ENCODE peak calls at places on chromosomes 4 and X, in five cellular contexts. M is psoas muscle, F is GM12865, E is adipocyte, X is neuronal stem cell. K is an unnamed sample.

GRCh38 chr4:109334129-109334528 is 31.7 kb upstream of the COL25A1 start:
- DNase-seq in M (no peak), X (no peak), E (no peak), F (no peak), K (no peak)

GRCh38 chrX:120309873-120310730 is 1.2 kb downstream of the TMEM255A start:
- DNase-seq in M (no peak), E (peak), X (peak), F (no peak), K (no peak)

GRCh38 chr4:152999376-153000067 is 63.4 kb downstream of the FHDC1 start:
- DNase-seq in E (no peak), X (no peak), M (no peak), F (no peak), K (peak)

GRCh38 chrX:47218920-47219815 is 687 bp downstream of the CDK16 start:
- DNase-seq in F (peak), M (peak), E (peak), X (no peak), K (peak)

GRCh38 chrX:100648601-100649417 is 4.8 kb downstream of the SRPX2 start:
- DNase-seq in E (peak), X (no peak), F (no peak), M (peak), K (no peak)

GRCh38 chrX:121931567-121931966 is 884.2 kb downstream of the GLUD2 start:
- DNase-seq in X (no peak), E (no peak), F (peak), M (no peak), K (no peak)

GRCh38 chr4:159547645-159548308 is 444.9 kb downstream of the RAPGEF2 start:
- DNase-seq in F (no peak), E (no peak), X (no peak), M (no peak), K (peak)

GRCh38 chrX:153397256-153397960 is 3.7 kb downstream of the PNMA6E start:
- DNase-seq in F (no peak), M (no peak), E (no peak), X (no peak), K (no peak)

GRCh38 chr4:153763404-153763803 is 3.6 kb upstream of the RNF175 start:
- DNase-seq in E (peak), M (no peak), X (no peak), F (no peak), K (no peak)

GRCh38 chrX:39613997-39614679 is 483.6 kb downstream of the BCOR start:
- DNase-seq in M (no peak), E (no peak), X (no peak), F (peak), K (no peak)

GRCh38 chr4:128286474-128287158 is 997 bp downstream of the PGRMC2 start:
- DNase-seq in E (peak), X (peak), F (peak), M (no peak), K (no peak)

GRCh38 chr4:14880805-14881204 is 121.5 kb upstream of the CPEB2 start:
- DNase-seq in X (no peak), M (no peak), F (no peak), E (no peak), K (no peak)

GRCh38 chrX:154353172-154353843 is 21.1 kb downstream of the FLNA start:
- DNase-seq in F (no peak), E (no peak), M (no peak), X (no peak), K (no peak)

GRCh38 chr4:151429957-151430548 is 21.1 kb downstream of the FHIP1A start:
- DNase-seq in M (no peak), E (no peak), X (no peak), F (peak), K (no peak)

GRCh38 chrX:75746891-75747639 is 38.0 kb downstream of the MAGEE2 start:
- DNase-seq in E (peak), X (no peak), F (peak), M (peak), K (no peak)

GRCh38 chrX:154804957-154805695 is at the start of gene MPP1:
- DNase-seq in F (peak), X (peak), E (peak), M (peak), K (peak)

GRCh38 chrX:118989886-118990285 is 15.5 kb downstream of the LONRF3 start:
- DNase-seq in F (no peak), E (no peak), X (no peak), M (no peak), K (no peak)

GRCh38 chrX:149916745-149917392 is 12.5 kb upstream of the HSFX4 start:
- DNase-seq in X (no peak), F (peak), M (no peak), E (no peak), K (no peak)

GRCh38 chrX:150084474-150085229 is 146.4 kb upstream of the EOLA2 start:
- DNase-seq in E (peak), F (no peak), X (no peak), M (no peak), K (no peak)

GRCh38 chrX:70480660-70481018 is 36.0 kb downstream of the DLG3 start:
- DNase-seq in X (no peak), E (peak), F (no peak), M (no peak), K (peak)

GRCh38 chr4:125388653-125389052 is 73.9 kb downstream of the FAT4 start:
- DNase-seq in F (no peak), M (no peak), X (no peak), E (peak), K (no peak)

GRCh38 chr4:124913237-124913636 is 200.7 kb upstream of the ANKRD50 start:
- DNase-seq in F (no peak), E (no peak), X (no peak), M (no peak), K (no peak)

GRCh38 chr4:72558655-72559054 is 10.4 kb downstream of the ADAMTS3 start:
- DNase-seq in E (no peak), M (no peak), X (no peak), F (no peak), K (no peak)

GRCh38 chr4:136590440-136590839 is 941.9 kb downstream of the PCDH18 start:
- DNase-seq in F (no peak), M (no peak), X (no peak), E (no peak), K (no peak)

GRCh38 chrX:71533850-71534515 is 1.1 kb downstream of the OGT start:
- DNase-seq in F (peak), M (no peak), X (peak), E (peak), K (peak)

GRCh38 chr4:20251061-20251795 is 477 bp upstream of the SLIT2 start:
- DNase-seq in F (no peak), X (no peak), E (peak), M (no peak), K (no peak)

GRCh38 chrX:107880054-107880610 is 54.5 kb downstream of the MID2 start:
- DNase-seq in E (no peak), F (no peak), X (no peak), M (no peak), K (no peak)

GRCh38 chrX:27583976-27584375 is 6.2 kb upstream of the DCAF8L2 start:
- DNase-seq in F (no peak), M (no peak), E (no peak), X (no peak), K (no peak)

GRCh38 chrX:10158279-10158939 is 1.6 kb downstream of the CLCN4 start:
- DNase-seq in M (peak), E (no peak), F (no peak), X (peak), K (peak)

GRCh38 chr4:140426610-140427103 is 791 bp downstream of the CLGN start:
- DNase-seq in M (no peak), E (no peak), X (peak), F (no peak), K (peak)

DNA sequence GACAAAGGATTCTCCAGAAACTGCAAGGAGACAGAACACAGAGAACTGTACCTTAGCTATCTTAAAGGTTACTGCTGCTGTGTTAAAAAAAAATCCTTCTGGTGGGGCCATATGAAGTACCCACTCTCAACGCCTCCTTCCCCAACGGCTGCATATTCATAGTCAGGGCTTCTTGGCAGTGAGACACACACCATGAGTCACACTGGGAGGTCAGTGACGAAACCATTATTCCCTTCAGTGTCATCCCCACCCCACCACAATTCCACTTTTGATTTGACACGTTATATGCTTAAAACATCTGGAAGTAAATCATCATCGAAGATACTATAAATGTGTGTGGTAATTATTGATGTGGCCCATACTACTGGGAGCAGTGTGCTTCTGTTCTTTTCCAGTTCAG is 271.5 kb downstream of the LDB2 start:
- DNase-seq in E (peak), M (no peak), X (no peak), F (no peak), K (no peak)
- H3K4me3 ChIP-seq in E (peak), M (no peak), X (no peak), F (no peak), K (no peak)

DNA sequence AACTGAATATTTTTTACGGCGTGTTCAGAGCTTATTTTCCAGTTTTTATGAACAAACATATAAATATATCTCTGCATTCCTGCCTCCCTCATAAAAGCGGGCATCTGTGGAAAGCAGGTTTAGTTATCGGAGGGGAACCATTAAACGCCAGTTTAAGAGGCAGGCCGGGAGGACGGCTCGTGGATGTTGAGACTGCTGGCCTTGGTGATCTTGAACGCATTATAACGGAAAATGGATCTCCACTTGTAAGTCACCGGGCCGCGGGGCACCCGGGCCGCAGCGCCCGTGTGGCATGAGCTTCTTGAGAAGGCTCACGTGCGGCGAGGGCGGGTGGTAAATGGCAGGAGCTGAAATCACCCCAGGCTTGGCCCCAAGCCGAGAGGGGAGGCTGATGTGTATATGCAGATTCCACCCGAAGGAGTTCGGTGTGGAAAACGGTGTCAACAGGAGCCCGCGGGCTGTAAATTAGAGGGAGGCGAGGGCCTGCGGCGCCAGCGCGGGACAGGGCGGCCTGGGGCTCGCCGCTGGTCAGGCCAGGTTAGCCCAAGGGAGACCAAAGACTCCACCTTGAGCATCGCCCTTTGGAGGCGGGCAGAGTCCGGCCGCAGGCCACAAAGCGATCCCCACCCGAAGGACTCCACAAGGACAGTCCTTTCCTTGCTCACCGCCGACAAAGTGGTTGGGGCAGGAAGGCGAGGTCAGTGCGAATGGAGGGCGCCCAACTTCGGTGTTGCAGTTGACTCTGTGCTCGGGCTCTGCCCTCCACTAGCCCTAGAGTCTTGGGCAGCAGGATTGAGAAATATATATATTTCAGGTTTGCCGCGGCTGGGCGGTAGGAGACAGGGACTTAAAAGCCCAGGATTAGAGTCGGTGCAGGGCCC is 1.3 kb upstream of the HAND2 start:
- DNase-seq in M (no peak), E (peak), X (peak), F (no peak), K (no peak)
- H3K4me3 ChIP-seq in M (no peak), E (peak), X (no peak), F (no peak), K (peak)

DNA sequence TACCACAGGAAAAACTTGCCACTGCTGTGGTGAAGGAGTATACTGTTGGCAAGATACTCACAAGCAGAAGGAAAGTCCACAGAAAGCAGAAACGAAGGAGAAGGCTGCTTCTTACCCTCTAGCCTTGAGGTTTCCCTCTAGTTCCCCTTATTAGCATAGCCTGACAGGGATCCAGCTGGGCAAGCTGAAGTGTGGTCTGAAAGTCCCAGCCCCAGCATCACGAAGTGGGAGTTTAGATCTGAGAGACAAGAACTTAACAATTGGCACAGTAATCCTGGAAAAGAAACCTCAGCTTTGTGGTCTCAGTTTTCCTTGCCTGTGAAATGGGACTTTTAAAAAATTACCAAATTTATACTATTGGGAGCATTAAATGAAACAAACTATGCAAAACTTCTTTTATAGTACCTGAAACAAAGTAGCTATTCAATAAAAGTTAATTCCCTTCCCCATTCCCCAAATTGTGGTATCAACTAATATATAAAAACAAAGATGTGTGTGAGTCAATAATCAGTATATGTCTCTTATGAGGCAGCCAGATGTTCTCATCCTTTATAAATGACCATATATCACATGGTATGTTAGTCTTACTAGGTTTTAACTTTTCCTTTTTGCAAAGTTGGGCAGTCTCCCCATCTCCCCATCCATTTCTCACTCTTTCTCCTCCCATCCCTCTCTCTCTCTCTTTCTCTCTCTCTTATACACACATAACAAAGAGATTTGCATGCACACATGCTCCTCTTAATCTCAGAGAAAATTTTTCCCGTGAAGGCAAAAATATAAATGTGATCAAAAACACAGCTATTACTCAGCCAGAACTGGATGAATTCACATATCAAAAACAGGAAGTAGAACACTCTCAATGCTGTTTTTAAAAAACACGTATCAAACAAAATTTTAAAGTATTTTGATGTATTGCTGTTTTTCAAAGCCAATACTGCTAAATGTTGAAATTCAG is 57.8 kb downstream of the SCFD2 start:
- DNase-seq in F (peak), M (no peak), X (no peak), E (peak), K (no peak)
- H3K4me3 ChIP-seq in F (no peak), M (no peak), X (no peak), E (peak), K (no peak)

DNA sequence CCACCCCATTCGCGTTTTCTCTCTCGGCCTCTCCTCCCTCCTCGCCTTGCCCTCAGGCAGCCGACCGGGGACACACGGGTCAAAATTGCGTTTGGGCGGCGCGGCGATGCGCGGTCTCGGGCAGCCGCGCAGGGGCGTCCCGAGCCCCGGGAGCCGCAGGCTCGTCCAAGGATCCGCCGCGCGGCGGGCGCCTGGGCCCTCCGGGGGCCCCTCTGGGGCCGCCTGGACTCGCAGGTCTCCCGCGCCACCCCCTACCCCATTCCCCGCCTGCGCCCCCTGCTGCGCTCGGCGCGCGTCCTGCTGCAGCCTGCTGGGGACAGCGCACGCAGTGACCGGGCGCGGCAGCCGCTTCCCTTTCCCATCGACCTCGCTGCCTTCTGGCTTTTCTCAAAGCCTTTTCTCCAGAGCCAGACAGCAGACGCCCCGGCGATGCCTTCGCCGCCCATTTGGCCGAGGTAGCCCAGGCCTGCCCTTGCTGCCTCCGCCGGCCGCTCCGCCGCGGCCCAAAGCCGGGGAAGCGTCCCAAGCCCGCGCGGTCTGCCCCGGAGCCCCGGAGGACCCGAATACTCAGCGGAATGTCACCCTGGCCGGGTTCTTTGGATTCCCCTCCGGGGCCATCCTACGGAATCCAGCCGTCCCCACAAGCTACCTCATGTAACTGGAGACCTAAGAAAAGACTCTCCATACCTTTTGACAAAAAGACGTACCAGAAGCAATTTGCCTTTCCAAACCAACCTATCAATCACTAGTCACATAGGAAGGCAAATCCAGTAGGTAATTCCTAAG is 16.5 kb downstream of the POU4F2 start:
- DNase-seq in E (peak), F (no peak), M (no peak), X (peak), K (peak)
- H3K4me3 ChIP-seq in E (peak), F (no peak), M (peak), X (peak), K (peak)

GRCh38 chrX:130696542-130696941 is 206.5 kb downstream of the ENOX2 start:
- DNase-seq in F (peak), E (no peak), M (no peak), X (no peak), K (no peak)
- H3K4me3 ChIP-seq in F (no peak), E (no peak), M (no peak), X (no peak), K (no peak)

GRCh38 chrX:134649770-134650169 is 8.5 kb downstream of the PLAC1 start:
- DNase-seq in F (no peak), M (no peak), X (no peak), E (no peak), K (no peak)
- H3K4me3 ChIP-seq in F (no peak), M (no peak), X (no peak), E (no peak), K (no peak)

K was measured in WERI-Rb-1.